ENCODE peak calls at places on chromosomes 2 and 18, in five cellular contexts. One of them, this sample, is unnamed.

GRCh38 chr18:79672490-79673276 is 6.9 kb upstream of the CTDP1 start:
- DNase-seq in NCI-H748 treated with DMSO at 0.1 percent for 48 hours: no peak
- DNase-seq in OCI-LY7: no peak
- DNase-seq in ascending aorta: no peak
- DNase-seq in RCC 7860: no peak
- DNase-seq in this sample: no peak

GRCh38 chr2:72951303-72952095 is 34.2 kb downstream of the EMX1 start:
- DNase-seq in OCI-LY7: peak
- DNase-seq in RCC 7860: no peak
- DNase-seq in NCI-H748 treated with DMSO at 0.1 percent for 48 hours: no peak
- DNase-seq in ascending aorta: no peak
- DNase-seq in this sample: no peak

GRCh38 chr2:133458280-133458679 is 110.0 kb downstream of the NCKAP5 start:
- DNase-seq in ascending aorta: no peak
- DNase-seq in RCC 7860: no peak
- DNase-seq in NCI-H748 treated with DMSO at 0.1 percent for 48 hours: no peak
- DNase-seq in OCI-LY7: no peak
- DNase-seq in this sample: no peak

GRCh38 chr2:179822540-179822939 is 38.9 kb downstream of the ZNF385B start:
- DNase-seq in NCI-H748 treated with DMSO at 0.1 percent for 48 hours: no peak
- DNase-seq in OCI-LY7: no peak
- DNase-seq in ascending aorta: no peak
- DNase-seq in RCC 7860: no peak
- DNase-seq in this sample: no peak

GRCh38 chr2:102291221-102292075 is 19.9 kb upstream of the IL1RL1 start:
- DNase-seq in OCI-LY7: no peak
- DNase-seq in ascending aorta: no peak
- DNase-seq in RCC 7860: no peak
- DNase-seq in NCI-H748 treated with DMSO at 0.1 percent for 48 hours: no peak
- DNase-seq in this sample: no peak

GRCh38 chr2:98460573-98461560 is 16.2 kb downstream of the INPP4A start:
- DNase-seq in OCI-LY7: peak
- DNase-seq in NCI-H748 treated with DMSO at 0.1 percent for 48 hours: no peak
- DNase-seq in RCC 7860: no peak
- DNase-seq in ascending aorta: no peak
- DNase-seq in this sample: no peak

GRCh38 chr2:110101280-110101844 is 14.3 kb downstream of the MALL start:
- DNase-seq in NCI-H748 treated with DMSO at 0.1 percent for 48 hours: peak
- DNase-seq in OCI-LY7: no peak
- DNase-seq in RCC 7860: peak
- DNase-seq in ascending aorta: peak
- DNase-seq in this sample: peak

GRCh38 chr2:128769457-128770142 is 450.9 kb upstream of the HS6ST1 start:
- DNase-seq in OCI-LY7: no peak
- DNase-seq in NCI-H748 treated with DMSO at 0.1 percent for 48 hours: no peak
- DNase-seq in RCC 7860: no peak
- DNase-seq in ascending aorta: no peak
- DNase-seq in this sample: no peak

GRCh38 chr2:157334797-157335196 is 9.2 kb upstream of the ERMN start:
- DNase-seq in OCI-LY7: no peak
- DNase-seq in NCI-H748 treated with DMSO at 0.1 percent for 48 hours: no peak
- DNase-seq in RCC 7860: no peak
- DNase-seq in ascending aorta: no peak
- DNase-seq in this sample: no peak

GRCh38 chr2:54752439-54752838 is 29.0 kb downstream of the EML6 start:
- DNase-seq in OCI-LY7: no peak
- DNase-seq in NCI-H748 treated with DMSO at 0.1 percent for 48 hours: no peak
- DNase-seq in ascending aorta: no peak
- DNase-seq in RCC 7860: no peak
- DNase-seq in this sample: no peak

GRCh38 chr2:105143467-105144127 is 97.9 kb upstream of the GPR45 start:
- DNase-seq in NCI-H748 treated with DMSO at 0.1 percent for 48 hours: peak
- DNase-seq in RCC 7860: no peak
- DNase-seq in OCI-LY7: no peak
- DNase-seq in ascending aorta: no peak
- DNase-seq in this sample: no peak

GRCh38 chr2:197850882-197851281 is 46.5 kb downstream of the PLCL1 start:
- DNase-seq in OCI-LY7: no peak
- DNase-seq in NCI-H748 treated with DMSO at 0.1 percent for 48 hours: no peak
- DNase-seq in ascending aorta: no peak
- DNase-seq in RCC 7860: no peak
- DNase-seq in this sample: no peak

GRCh38 chr2:195818521-195818920 is 161.5 kb downstream of the SLC39A10 start:
- DNase-seq in OCI-LY7: no peak
- DNase-seq in ascending aorta: no peak
- DNase-seq in NCI-H748 treated with DMSO at 0.1 percent for 48 hours: peak
- DNase-seq in RCC 7860: no peak
- DNase-seq in this sample: no peak

GRCh38 chr2:144521702-144522101 is 1.8 kb upstream of the ZEB2 start:
- DNase-seq in RCC 7860: no peak
- DNase-seq in OCI-LY7: no peak
- DNase-seq in NCI-H748 treated with DMSO at 0.1 percent for 48 hours: no peak
- DNase-seq in ascending aorta: no peak
- DNase-seq in this sample: no peak

GRCh38 chr2:197255550-197255949 is 55.0 kb downstream of the ANKRD44 start:
- DNase-seq in OCI-LY7: peak
- DNase-seq in ascending aorta: peak
- DNase-seq in NCI-H748 treated with DMSO at 0.1 percent for 48 hours: no peak
- DNase-seq in RCC 7860: no peak
- DNase-seq in this sample: no peak

GRCh38 chr2:182941121-182941713 is 74.8 kb upstream of the FRZB start:
- DNase-seq in RCC 7860: no peak
- DNase-seq in NCI-H748 treated with DMSO at 0.1 percent for 48 hours: no peak
- DNase-seq in OCI-LY7: no peak
- DNase-seq in ascending aorta: no peak
- DNase-seq in this sample: no peak

GRCh38 chr18:76619342-76620315 is 124.6 kb upstream of the ZNF516 start:
- DNase-seq in RCC 7860: no peak
- DNase-seq in OCI-LY7: no peak
- DNase-seq in ascending aorta: no peak
- DNase-seq in NCI-H748 treated with DMSO at 0.1 percent for 48 hours: no peak
- DNase-seq in this sample: no peak

GRCh38 chr2:224008702-224009261 is 30.3 kb downstream of the SERPINE2 start:
- DNase-seq in NCI-H748 treated with DMSO at 0.1 percent for 48 hours: no peak
- DNase-seq in RCC 7860: no peak
- DNase-seq in OCI-LY7: no peak
- DNase-seq in ascending aorta: no peak
- DNase-seq in this sample: no peak

GRCh38 chr2:7510353-7510752 is 593.1 kb downstream of the RNF144A start:
- DNase-seq in OCI-LY7: no peak
- DNase-seq in RCC 7860: no peak
- DNase-seq in NCI-H748 treated with DMSO at 0.1 percent for 48 hours: no peak
- DNase-seq in ascending aorta: no peak
- DNase-seq in this sample: no peak

GRCh38 chr18:8882632-8883408 is 177.5 kb downstream of the MTCL1 start:
- DNase-seq in OCI-LY7: peak
- DNase-seq in RCC 7860: no peak
- DNase-seq in NCI-H748 treated with DMSO at 0.1 percent for 48 hours: no peak
- DNase-seq in ascending aorta: no peak
- DNase-seq in this sample: no peak

GRCh38 chr18:21187886-21188285 is 54.1 kb upstream of the GREB1L start:
- DNase-seq in RCC 7860: no peak
- DNase-seq in OCI-LY7: no peak
- DNase-seq in NCI-H748 treated with DMSO at 0.1 percent for 48 hours: no peak
- DNase-seq in ascending aorta: no peak
- DNase-seq in this sample: no peak

GRCh38 chr18:73646772-73647171 is 500.9 kb downstream of the FBXO15 start:
- DNase-seq in OCI-LY7: no peak
- DNase-seq in ascending aorta: no peak
- DNase-seq in RCC 7860: peak
- DNase-seq in NCI-H748 treated with DMSO at 0.1 percent for 48 hours: no peak
- DNase-seq in this sample: no peak

GRCh38 chr2:155815851-155816250 is 516.7 kb downstream of the NR4A2 start:
- DNase-seq in ascending aorta: no peak
- DNase-seq in OCI-LY7: peak
- DNase-seq in NCI-H748 treated with DMSO at 0.1 percent for 48 hours: peak
- DNase-seq in RCC 7860: peak
- DNase-seq in this sample: no peak

GRCh38 chr2:26706616-26707473 is 14.3 kb downstream of the KCNK3 start:
- DNase-seq in RCC 7860: no peak
- DNase-seq in OCI-LY7: no peak
- DNase-seq in ascending aorta: no peak
- DNase-seq in NCI-H748 treated with DMSO at 0.1 percent for 48 hours: no peak
- DNase-seq in this sample: no peak

This sample was measured in GOT3.